ENCODE peak calls at places on chromosomes 4 and X, in nine cellular contexts. M is keratinocyte, G is fibroblast of lung, R is endothelial cell of umbilical vein, U is colonic mucosa, B is IMR-90, Q is Karpas-422, J is astrocyte, C is mammary epithelial cell. E is an unnamed sample.

GRCh38 chr4:54096563-54096962 is 3.4 kb upstream of the GSX2 start:
- DNase-seq in M (no peak), G (no peak), R (no peak), U (no peak), B (no peak), Q (no peak), J (no peak), C (no peak), E (no peak)

GRCh38 chr4:67746797-67747495 is 7.2 kb downstream of the GNRHR start:
- DNase-seq in M (no peak), G (peak; percentile 60), R (peak; percentile 52), U (no peak), B (peak; percentile 51), Q (peak; percentile 81), J (peak; percentile 48), C (peak; percentile 43), E (no peak)

GRCh38 chr4:152678841-152679240 is 956 bp downstream of the TMEM154 start:
- DNase-seq in M (no peak), G (no peak), R (no peak), U (no peak), B (no peak), Q (no peak), J (no peak), C (peak; percentile 32), E (no peak)

GRCh38 chr4:183492791-183493221 is 12.1 kb upstream of the ING2 start:
- DNase-seq in M (peak; percentile 83), G (peak; percentile 63), R (peak; percentile 35), U (no peak), B (peak; percentile 79), Q (no peak), J (peak; percentile 35), C (peak; percentile 86), E (no peak)

GRCh38 chrX:16188687-16189086 is 21.4 kb downstream of the MAGEB17 start:
- DNase-seq in M (no peak), G (peak; percentile 61), R (peak; percentile 60), U (no peak), B (peak; percentile 57), Q (no peak), J (peak; percentile 44), C (peak; percentile 4), E (no peak)

GRCh38 chr4:85603437-85604336 is 128.7 kb downstream of the ARHGAP24 start:
- DNase-seq in M (no peak), G (peak; percentile 13), R (peak; percentile 57), U (no peak), B (no peak), Q (peak; percentile 60), J (peak; percentile 7), C (no peak), E (no peak)

GRCh38 chrX:85111347-85111746 is 107.7 kb downstream of the APOOL start:
- DNase-seq in M (no peak), G (no peak), R (peak; percentile 4), U (peak; percentile 26), B (peak; percentile 5), Q (peak; percentile 60), J (no peak), C (no peak), E (no peak)

GRCh38 chr4:81038636-81039350 is 8.3 kb downstream of the BMP3 start:
- DNase-seq in M (no peak), G (no peak), R (no peak), U (no peak), B (no peak), Q (no peak), J (no peak), C (no peak), E (no peak)

GRCh38 chr4:165476214-165477098 is 97.6 kb downstream of the CPE start:
- DNase-seq in M (peak; percentile 60), G (peak; percentile 83), R (peak; percentile 33), U (no peak), B (peak; percentile 2), Q (no peak), J (peak; percentile 79), C (peak; percentile 94), E (no peak)

GRCh38 chr4:172842759-172843158 is 325.9 kb upstream of the GALNT7 start:
- DNase-seq in M (no peak), G (no peak), R (no peak), U (no peak), B (no peak), Q (no peak), J (no peak), C (no peak), E (peak; percentile 15)

GRCh38 chrX:20143111-20143510 is 1.5 kb upstream of the EIF1AX start:
- DNase-seq in M (no peak), G (no peak), R (no peak), U (no peak), B (no peak), Q (no peak), J (no peak), C (no peak), E (no peak)

GRCh38 chr4:79653871-79654270 is 245.8 kb upstream of the GK2 start:
- DNase-seq in M (no peak), G (no peak), R (no peak), U (no peak), B (no peak), Q (no peak), J (no peak), C (no peak), E (no peak)

GRCh38 chrX:113594504-113594903 is 753.9 kb upstream of the AMOT start:
- DNase-seq in M (no peak), G (no peak), R (no peak), U (no peak), B (no peak), Q (no peak), J (no peak), C (no peak), E (no peak)

GRCh38 chr4:116150152-116150551 is 935.2 kb downstream of the TRAM1L1 start:
- DNase-seq in M (no peak), G (no peak), R (no peak), U (no peak), B (no peak), Q (no peak), J (no peak), C (no peak), E (no peak)

GRCh38 chrX:46757052-46757451 is 1.9 kb downstream of the SLC9A7 start:
- DNase-seq in M (no peak), G (no peak), R (no peak), U (no peak), B (no peak), Q (no peak), J (no peak), C (peak; percentile 9), E (no peak)

GRCh38 chr4:36392049-36392448 is 110.6 kb downstream of the DTHD1 start:
- DNase-seq in M (peak; percentile 23), G (peak; percentile 22), R (no peak), U (no peak), B (no peak), Q (no peak), J (peak; percentile 12), C (peak; percentile 27), E (no peak)

GRCh38 chr4:185640809-185641675 is 105.7 kb upstream of the PDLIM3 start:
- DNase-seq in M (peak; percentile 17), G (peak; percentile 77), R (peak; percentile 69), U (no peak), B (peak; percentile 82), Q (peak; percentile 64), J (peak; percentile 72), C (peak; percentile 50), E (peak; percentile 33)

GRCh38 chrX:93874554-93874953 is 200.5 kb downstream of the FAM133A start:
- DNase-seq in M (no peak), G (no peak), R (no peak), U (peak; percentile 22), B (no peak), Q (peak; percentile 73), J (no peak), C (peak; percentile 8), E (peak; percentile 39)

GRCh38 chrX:1451676-1452496 is 823 bp downstream of the ASMTL start:
- DNase-seq in M (no peak), G (no peak), R (no peak), U (peak; percentile 42), B (no peak), Q (peak; percentile 60), J (no peak), C (no peak), E (no peak)

GRCh38 chrX:130171446-130172126 is at the start of gene RAB33A:
- DNase-seq in M (no peak), G (peak; percentile 28), R (no peak), U (no peak), B (no peak), Q (peak; percentile 65), J (no peak), C (no peak), E (no peak)

GRCh38 chr4:8270418-8270771 is 841 bp downstream of the HTRA3 start:
- DNase-seq in M (no peak), G (no peak), R (no peak), U (no peak), B (no peak), Q (no peak), J (no peak), C (no peak), E (no peak)
- H3K9ac ChIP-seq in M (no peak overlapping the region), G (no peak overlapping the region), R (no peak overlapping the region), U (peak overlapping the region; percentile 60), B (no peak overlapping the region), Q (no peak overlapping the region), J (no peak overlapping the region), C (no peak overlapping the region), E (peak overlapping the region; percentile 81)

GRCh38 chr4:56655627-56656345 is 25.3 kb downstream of the HOPX start:
- DNase-seq in M (no peak), G (no peak), R (peak; percentile 46), U (no peak), B (no peak), Q (no peak), J (no peak), C (no peak), E (no peak)
- H3K9ac ChIP-seq in M (peak overlapping the region; percentile 37), G (peak overlapping the region; percentile 10), R (peak overlapping the region; percentile 23), U (peak overlapping the region; percentile 18), B (no peak overlapping the region), Q (no peak overlapping the region), J (peak overlapping the region; percentile 35), C (no peak overlapping the region), E (peak overlapping the region; percentile 70)

GRCh38 chr4:140448830-140449229 is 21.4 kb upstream of the CLGN start:
- DNase-seq in M (no peak), G (peak; percentile 12), R (peak; percentile 13), U (no peak), B (no peak), Q (no peak), J (peak; percentile 8), C (no peak), E (no peak)

GRCh38 chr4:140448162-140448561 is 20.7 kb upstream of the CLGN start:
- DNase-seq in M (no peak), G (no peak), R (no peak), U (no peak), B (no peak), Q (no peak), J (no peak), C (no peak), E (no peak)

GRCh38 chr4:140450352-140450751 is 22.9 kb upstream of the CLGN start:
- DNase-seq in M (no peak), G (no peak), R (no peak), U (no peak), B (no peak), Q (no peak), J (no peak), C (no peak), E (no peak)
- H3K9ac ChIP-seq in M (no peak overlapping the region), G (no peak overlapping the region), R (no peak overlapping the region), U (no peak overlapping the region), B (no peak overlapping the region), Q (no peak overlapping the region), J (no peak overlapping the region), C (no peak overlapping the region), E (no peak overlapping the region)

DNA sequence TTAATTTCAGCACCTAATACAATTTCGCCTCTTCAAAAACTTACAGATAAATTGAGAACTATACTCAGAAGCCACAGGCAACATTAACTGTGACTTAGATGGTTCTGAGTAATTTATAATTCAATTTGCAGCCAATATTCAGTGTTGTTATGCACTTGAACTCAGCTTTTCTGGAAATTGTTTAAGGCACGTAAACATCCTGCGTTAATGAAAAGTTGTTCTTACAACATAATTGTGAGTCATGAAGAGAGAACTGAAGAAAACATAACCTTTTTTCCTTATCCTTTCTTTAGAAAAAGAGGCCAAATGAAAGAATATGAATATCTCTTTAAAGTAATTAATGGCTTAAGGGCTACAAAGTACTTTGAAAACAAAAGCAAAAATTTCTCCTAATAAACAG is 16.6 kb upstream of the H2AZ1 start:
- DNase-seq in M (no peak), G (no peak), R (no peak), U (no peak), B (peak; percentile 71), Q (no peak), J (no peak), C (no peak), E (no peak)
- H3K9ac ChIP-seq in M (no peak overlapping the region), G (no peak overlapping the region), R (no peak overlapping the region), U (no peak overlapping the region), B (no peak overlapping the region), Q (no peak overlapping the region), J (no peak overlapping the region), C (no peak overlapping the region), E (no peak overlapping the region)

E was measured in NT2/D1.